ENCODE peak calls at places on chromosome 20, in eight cellular contexts. A, C, Z, M, W, F, L and S are unnamed samples.

GRCh38 chr20:52539891-52540290 is 348.3 kb upstream of the ZFP64 start:
- DNase-seq in M (no peak), C (no peak), W (no peak), L (no peak), A (no peak), Z (no peak), F (no peak), S (no peak)

GRCh38 chr20:50916257-50916656 is 15.0 kb downstream of the ADNP start:
- DNase-seq in A (no peak), L (peak), C (peak), W (no peak), Z (no peak), F (no peak), M (no peak), S (no peak)

GRCh38 chr20:5448449-5449118 is 131.8 kb upstream of the PROKR2 start:
- DNase-seq in M (peak), F (no peak), W (peak), C (peak), L (no peak), Z (no peak), A (no peak), S (no peak)

GRCh38 chr20:6483727-6484126 is 283.8 kb upstream of the BMP2 start:
- DNase-seq in C (no peak), A (no peak), Z (no peak), L (no peak), M (no peak), F (no peak), W (no peak), S (no peak)

GRCh38 chr20:40705413-40705812 is 16.4 kb upstream of the MAFB start:
- DNase-seq in Z (no peak), A (no peak), L (no peak), M (no peak), W (no peak), C (no peak), F (no peak), S (no peak)

GRCh38 chr20:55790178-55790577 is 215.1 kb downstream of the CBLN4 start:
- DNase-seq in F (no peak), M (no peak), C (no peak), L (no peak), Z (no peak), A (no peak), W (no peak), S (no peak)

GRCh38 chr20:1474325-1474724 is 7.7 kb upstream of the NSFL1C start:
- DNase-seq in F (no peak), L (no peak), Z (no peak), M (no peak), C (no peak), A (no peak), W (no peak), S (no peak)

GRCh38 chr20:31894980-31895675 is 24.7 kb downstream of the TTLL9 start:
- DNase-seq in Z (peak), L (no peak), F (peak), W (no peak), A (peak), C (peak), M (no peak), S (peak)

GRCh38 chr20:7327815-7328214 is 560.3 kb downstream of the BMP2 start:
- DNase-seq in W (no peak), A (no peak), F (no peak), Z (no peak), M (no peak), L (no peak), C (no peak), S (no peak)

GRCh38 chr20:11676618-11677289 is 240.9 kb upstream of the BTBD3 start:
- DNase-seq in A (no peak), W (no peak), Z (no peak), F (peak), L (no peak), C (peak), M (peak), S (no peak)

GRCh38 chr20:5970381-5970780 is 19.9 kb downstream of the MCM8 start:
- DNase-seq in M (no peak), A (no peak), Z (no peak), C (no peak), L (no peak), F (no peak), W (no peak), S (no peak)

GRCh38 chr20:62714006-62714405 is 5.4 kb downstream of the NTSR1 start:
- DNase-seq in Z (no peak), C (no peak), L (no peak), A (no peak), W (no peak), F (no peak), M (no peak), S (no peak)

GRCh38 chr20:19915111-19915798 is 101.9 kb upstream of the NAA20 start:
- DNase-seq in A (peak), L (no peak), W (no peak), Z (no peak), M (no peak), C (peak), F (no peak), S (peak)

GRCh38 chr20:56204206-56204605 is 44.3 kb upstream of the MC3R start:
- DNase-seq in W (no peak), Z (no peak), A (no peak), F (no peak), C (no peak), L (no peak), M (no peak), S (no peak)

GRCh38 chr20:44758247-44759101 is 12.8 kb downstream of the KCNK15 start:
- DNase-seq in L (no peak), W (no peak), A (no peak), M (no peak), C (no peak), Z (no peak), F (no peak), S (no peak)

GRCh38 chr20:13717631-13718044 is 67.1 kb downstream of the ESF1 start:
- DNase-seq in C (no peak), A (peak), F (no peak), W (no peak), M (no peak), L (no peak), Z (no peak), S (no peak)

GRCh38 chr20:54173653-54174451 is at the start of gene CYP24A1:
- DNase-seq in F (no peak), A (no peak), L (no peak), M (no peak), C (peak), Z (no peak), W (no peak), S (no peak)

GRCh38 chr20:59176812-59177211 is 13.2 kb downstream of the ZNF831 start:
- DNase-seq in F (no peak), W (no peak), A (no peak), Z (no peak), L (no peak), M (no peak), C (no peak), S (no peak)

GRCh38 chr20:53220482-53221307 is 248.5 kb downstream of the TSHZ2 start:
- DNase-seq in C (no peak), M (no peak), W (no peak), L (no peak), Z (no peak), F (no peak), A (no peak), S (no peak)

GRCh38 chr20:62980970-62981369 is 25.8 kb downstream of the BHLHE23 start:
- DNase-seq in Z (no peak), L (no peak), M (no peak), W (peak), A (no peak), F (no peak), C (no peak), S (no peak)

GRCh38 chr20:60262967-60263603 is 304.9 kb downstream of the CDH26 start:
- DNase-seq in L (no peak), A (no peak), F (no peak), Z (peak), C (peak), M (no peak), W (peak), S (peak)
- TF ChIP-seq CTCF in L (peak), A (peak), F (peak), Z (peak), C (peak), M (peak), W (peak), S (peak)

GRCh38 chr20:15265910-15266309 is 928.5 kb upstream of the FLRT3 start:
- DNase-seq in L (no peak), Z (no peak), W (no peak), C (no peak), F (no peak), M (no peak), A (no peak), S (no peak)

GRCh38 chr20:15267935-15268334 is 930.5 kb upstream of the FLRT3 start:
- DNase-seq in F (no peak), W (no peak), Z (no peak), A (no peak), M (no peak), C (no peak), L (no peak), S (no peak)
- TF ChIP-seq CTCF in F (no peak), W (no peak), Z (no peak), A (no peak), M (no peak), C (no peak), L (no peak), S (no peak)

DNA sequence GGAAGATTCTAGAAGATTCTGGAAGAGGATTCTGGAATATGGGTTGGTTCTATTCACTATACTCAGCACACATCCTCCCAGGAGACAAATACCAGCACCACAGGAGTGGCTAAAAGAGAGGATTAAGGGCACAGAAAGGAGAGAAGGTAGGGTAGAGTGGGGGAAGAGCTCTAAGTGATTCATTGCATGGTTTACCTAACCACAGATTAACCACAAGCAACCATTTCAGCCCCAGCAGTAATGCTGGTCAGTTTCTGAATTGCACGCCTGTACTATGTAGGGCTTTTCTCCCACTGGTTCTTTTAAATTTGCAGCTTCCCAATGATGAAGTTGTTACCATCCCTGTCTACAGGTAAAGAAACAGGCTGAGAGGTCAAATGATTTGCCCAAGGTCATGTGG is 192.7 kb upstream of the PMEPA1 start:
- DNase-seq in M (no peak), W (no peak), Z (no peak), A (no peak), L (peak), F (no peak), C (peak), S (no peak)
- TF ChIP-seq CTCF in M (no peak), W (no peak), Z (no peak), A (no peak), L (peak), F (no peak), C (no peak), S (no peak)

GRCh38 chr20:37273988-37274387 is 12.4 kb upstream of the GHRH start:
- DNase-seq in C (no peak), M (no peak), Z (no peak), W (no peak), A (no peak), F (no peak), L (no peak), S (no peak)

GRCh38 chr20:37278966-37279590 is 10.4 kb upstream of the MANBAL start:
- DNase-seq in M (no peak), W (no peak), A (no peak), F (no peak), L (no peak), C (no peak), Z (no peak), S (no peak)

GRCh38 chr20:37277253-37277593 is 12.2 kb upstream of the MANBAL start:
- DNase-seq in W (no peak), M (no peak), Z (no peak), L (no peak), A (no peak), F (no peak), C (no peak), S (no peak)

GRCh38 chr20:37275125-37275524 is 13.5 kb upstream of the GHRH start:
- DNase-seq in Z (no peak), A (peak), W (no peak), M (no peak), L (no peak), F (no peak), C (no peak), S (no peak)

GRCh38 chr20:37276494-37277252 is 12.8 kb upstream of the MANBAL start:
- DNase-seq in M (peak), F (peak), A (peak), Z (peak), L (peak), W (no peak), C (peak), S (peak)
- TF ChIP-seq CTCF in M (peak), F (no peak), A (peak), Z (peak), L (peak), W (no peak), C (peak), S (peak)

GRCh38 chr20:61560361-61560853 is 308.3 kb downstream of the CDH4 start:
- DNase-seq in L (no peak), C (peak), A (no peak), Z (no peak), M (no peak), W (no peak), F (no peak), S (no peak)
- TF ChIP-seq CTCF in L (no peak), C (peak), A (no peak), Z (peak), M (peak), W (no peak), F (no peak), S (no peak)

DNA sequence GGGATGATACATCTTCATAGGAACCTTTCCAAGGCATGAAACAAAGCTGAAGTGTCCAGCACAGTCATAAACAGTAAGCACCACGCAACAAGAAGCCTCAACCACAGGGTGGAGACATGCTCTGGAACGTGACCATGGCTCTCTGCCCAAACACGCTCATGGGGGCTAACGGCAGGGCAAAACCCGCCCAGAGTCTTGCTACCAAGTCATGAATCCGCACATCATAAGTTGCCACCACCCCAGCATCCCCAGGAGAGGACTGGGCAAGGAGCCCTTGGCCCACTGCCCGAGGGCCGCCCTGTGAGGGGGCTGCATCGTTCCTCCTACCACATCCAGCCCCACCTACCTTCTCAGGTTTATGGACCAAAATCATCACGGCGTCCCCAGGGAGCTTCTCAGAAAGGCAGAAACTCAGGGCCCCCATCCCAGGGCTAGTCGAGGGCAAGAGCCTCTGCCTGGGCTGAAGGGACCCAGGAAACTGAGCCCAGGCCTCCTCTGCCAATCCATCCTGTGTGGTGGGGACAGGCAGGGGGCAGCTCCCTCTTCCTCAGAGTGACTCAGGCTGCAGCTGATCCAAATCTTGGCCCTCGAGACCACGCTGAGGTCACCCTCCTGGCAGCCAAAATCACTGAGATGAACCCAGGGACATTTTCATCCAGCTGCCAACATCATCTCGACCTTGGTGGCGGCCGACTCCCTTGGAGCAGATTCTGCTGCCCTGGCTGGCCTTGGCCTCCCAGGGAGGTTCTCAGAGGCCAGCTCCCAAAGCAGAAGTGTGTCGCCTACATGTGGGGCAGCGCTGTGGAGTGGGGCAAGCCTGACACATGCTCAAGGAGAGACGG is 42.6 kb downstream of the BMP7 start:
- DNase-seq in F (peak), L (no peak), C (no peak), M (no peak), Z (peak), A (no peak), W (no peak), S (no peak)
- TF ChIP-seq CTCF in F (no peak), L (no peak), C (no peak), M (no peak), Z (no peak), A (no peak), W (no peak), S (no peak)

GRCh38 chr20:23165964-23166363 is 79.8 kb upstream of the CD93 start:
- DNase-seq in W (no peak), M (no peak), F (no peak), C (no peak), Z (no peak), L (no peak), A (no peak), S (no peak)

GRCh38 chr20:23164176-23164601 is 78.1 kb upstream of the CD93 start:
- DNase-seq in F (peak), L (no peak), M (no peak), W (no peak), C (no peak), Z (no peak), A (no peak), S (no peak)

GRCh38 chr20:23163562-23163961 is 77.4 kb upstream of the CD93 start:
- DNase-seq in A (no peak), F (no peak), M (no peak), Z (peak), L (no peak), C (no peak), W (no peak), S (no peak)

GRCh38 chr20:23166563-23166962 is 80.4 kb upstream of the CD93 start:
- DNase-seq in C (no peak), A (no peak), M (no peak), Z (no peak), L (no peak), F (no peak), W (no peak), S (no peak)

DNA sequence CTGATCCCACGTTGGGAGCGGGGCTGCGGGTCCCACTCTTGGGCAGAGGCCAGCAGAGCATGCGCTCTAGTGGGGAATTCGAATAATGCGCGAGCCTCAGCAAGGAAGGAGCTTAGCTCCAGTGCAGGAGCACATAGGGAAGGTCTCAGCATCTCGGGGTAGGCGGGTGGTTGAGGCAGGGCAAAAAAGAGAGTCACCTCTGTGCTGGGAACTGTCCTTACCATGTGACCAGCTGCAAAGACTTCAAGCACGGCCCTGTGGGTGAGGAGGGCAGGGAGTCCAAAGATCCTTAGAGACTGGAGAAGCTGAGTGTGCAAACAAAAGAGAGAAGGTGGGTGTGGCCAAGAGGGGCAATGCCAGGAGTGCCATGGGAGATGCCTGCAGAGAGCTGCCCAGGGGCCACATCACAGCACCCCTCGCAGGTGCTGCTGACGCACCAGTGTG is 79.2 kb upstream of the CD93 start:
- DNase-seq in L (no peak), M (no peak), Z (no peak), A (no peak), C (no peak), W (no peak), F (no peak), S (no peak)
- TF ChIP-seq CTCF in L (no peak), M (no peak), Z (no peak), A (no peak), C (no peak), W (no peak), F (no peak), S (peak)

DNA sequence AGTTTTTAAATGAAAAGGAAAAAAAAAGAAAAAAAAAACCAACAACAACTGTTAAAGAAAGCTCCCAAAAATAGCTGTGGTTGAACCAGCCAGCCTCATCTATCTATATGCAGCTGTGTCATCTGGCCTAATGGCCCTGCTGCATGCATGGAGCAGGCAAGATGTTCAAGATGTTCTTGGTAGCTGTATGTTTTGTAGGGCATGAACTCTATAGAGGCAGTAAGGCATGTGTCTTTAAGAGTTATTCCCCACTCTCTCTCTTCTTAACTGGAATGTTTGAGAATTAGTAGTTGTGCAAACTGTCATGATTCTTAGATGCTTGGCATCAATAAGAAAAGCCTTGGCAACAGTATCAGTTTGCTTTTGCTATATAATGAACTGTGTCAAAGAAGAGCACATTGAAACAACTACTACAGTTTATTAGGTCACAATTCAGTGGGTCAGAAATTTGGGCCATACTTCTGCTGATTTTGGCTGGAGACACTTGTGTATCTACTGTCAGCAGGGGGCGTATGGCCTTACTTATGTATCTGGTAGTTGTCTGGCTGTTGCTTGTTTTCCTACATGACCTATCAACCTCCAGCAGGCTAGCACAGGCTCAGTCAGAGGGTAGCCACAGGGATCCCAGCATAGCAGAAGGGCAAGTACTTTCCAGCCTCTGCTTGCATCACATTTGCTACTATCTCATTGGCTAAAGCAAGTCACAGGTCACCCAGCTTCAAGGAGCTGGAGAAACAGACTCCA is 56.1 kb upstream of the LAMP5 start:
- DNase-seq in W (no peak), Z (no peak), M (no peak), C (peak), A (no peak), F (no peak), L (no peak), S (peak)
- TF ChIP-seq CTCF in W (no peak), Z (no peak), M (peak), C (peak), A (peak), F (no peak), L (peak), S (peak)

GRCh38 chr20:37886851-37887297 is 16.1 kb upstream of the VSTM2L start:
- DNase-seq in L (no peak), M (no peak), A (no peak), F (no peak), Z (peak), C (peak), W (no peak), S (no peak)
- TF ChIP-seq CTCF in L (no peak), M (no peak), A (no peak), F (no peak), Z (no peak), C (no peak), W (no peak), S (no peak)

GRCh38 chr20:18258126-18258860 is 30.0 kb upstream of the ZNF133 start:
- DNase-seq in A (no peak), L (no peak), Z (no peak), M (no peak), F (no peak), C (no peak), W (no peak), S (no peak)
- TF ChIP-seq CTCF in A (no peak), L (no peak), Z (no peak), M (no peak), F (no peak), C (no peak), W (no peak), S (no peak)